ENCODE peak calls at places on chromosomes 6 and 20, in seven cellular contexts. E is transverse colon; X is fibroblast of mammary gland; Y is H7; T is body of pancreas; B is testis; M is CD4-positive, alpha-beta memory T cell. Q is an unnamed sample.

GRCh38 chr20:22723659-22724058 is 139.3 kb upstream of the FOXA2 start:
- DNase-seq in Y (no peak), M (no peak), B (no peak), X (peak), E (no peak), T (no peak), Q (peak)

GRCh38 chr6:144296973-144297372 is 11.8 kb downstream of the UTRN start:
- DNase-seq in T (peak), M (no peak), B (no peak), X (no peak), E (no peak), Y (no peak), Q (no peak)

GRCh38 chr6:79625746-79626145 is 5.4 kb upstream of the SH3BGRL2 start:
- DNase-seq in X (no peak), E (no peak), B (no peak), T (no peak), Y (no peak), M (no peak), Q (no peak)

GRCh38 chr6:127107916-127108315 is 10.6 kb upstream of the RSPO3 start:
- DNase-seq in T (no peak), X (no peak), E (no peak), Y (no peak), M (no peak), B (no peak), Q (no peak)

GRCh38 chr20:25227317-25227831 is 20.5 kb upstream of the PYGB start:
- DNase-seq in X (peak), B (no peak), E (no peak), Y (no peak), M (no peak), T (no peak), Q (peak)

GRCh38 chr6:90385914-90386313 is 89.3 kb upstream of the BACH2 start:
- DNase-seq in T (no peak), Y (no peak), M (no peak), X (peak), E (no peak), B (no peak), Q (no peak)

GRCh38 chr6:135402311-135402710 is 95.2 kb downstream of the AHI1 start:
- DNase-seq in T (no peak), Y (no peak), B (no peak), M (no peak), E (no peak), X (no peak), Q (no peak)

GRCh38 chr6:57198926-57199636 is 23.0 kb downstream of the RAB23 start:
- DNase-seq in E (peak), X (no peak), B (no peak), M (no peak), T (no peak), Y (peak), Q (peak)

GRCh38 chr6:41768545-41769308 is 11.0 kb downstream of the FRS3 start:
- DNase-seq in M (no peak), Y (no peak), T (no peak), B (no peak), X (no peak), E (peak), Q (no peak)

GRCh38 chr20:47258745-47259695 is 97.5 kb downstream of the ZMYND8 start:
- DNase-seq in E (no peak), T (no peak), B (peak), Y (no peak), M (no peak), X (peak), Q (peak)

GRCh38 chr6:80357674-80358073 is 251.2 kb downstream of the BCKDHB start:
- DNase-seq in X (peak), M (no peak), B (no peak), T (no peak), E (no peak), Y (no peak), Q (peak)

GRCh38 chr6:87184762-87185250 is 29.4 kb downstream of the ZNF292 start:
- DNase-seq in Y (no peak), T (no peak), M (no peak), E (no peak), B (no peak), X (no peak), Q (no peak)

GRCh38 chr6:5525209-5525608 is 263.9 kb downstream of the FARS2 start:
- DNase-seq in B (no peak), X (peak), M (no peak), Y (no peak), T (no peak), E (no peak), Q (peak)

GRCh38 chr20:61778485-61778863 is 287.2 kb downstream of the TAF4 start:
- DNase-seq in M (no peak), T (no peak), X (no peak), E (no peak), B (no peak), Y (no peak), Q (no peak)

GRCh38 chr6:43911625-43912577 is 141.9 kb downstream of the VEGFA start:
- DNase-seq in B (no peak), T (no peak), M (no peak), Y (peak), E (no peak), X (no peak), Q (peak)

GRCh38 chr6:30169658-30170614 is 6.6 kb downstream of the TRIM15 start:
- DNase-seq in B (no peak), Y (peak), M (no peak), X (peak), T (no peak), E (no peak), Q (peak)

GRCh38 chr20:63911171-63911570 is 16.2 kb downstream of the DNAJC5 start:
- DNase-seq in X (peak), B (no peak), T (peak), E (peak), M (no peak), Y (peak), Q (peak)

GRCh38 chr6:33419580-33420492 is at the start of gene SYNGAP1:
- DNase-seq in M (peak), T (peak), Y (peak), E (peak), X (peak), B (peak), Q (peak)

GRCh38 chr6:167747645-167748044 is 79.1 kb upstream of the AFDN start:
- DNase-seq in T (no peak), Y (no peak), E (no peak), B (no peak), M (no peak), X (no peak), Q (no peak)

GRCh38 chr20:3592931-3593330 is 70.3 kb downstream of the GFRA4 start:
- DNase-seq in T (no peak), E (no peak), B (no peak), Y (no peak), X (no peak), M (no peak), Q (no peak)

GRCh38 chr6:131917763-131918649 is 33.2 kb downstream of the CCN2 start:
- DNase-seq in E (no peak), M (no peak), X (no peak), T (no peak), B (no peak), Y (no peak), Q (no peak)

GRCh38 chr20:4455301-4455701 is 266.4 kb upstream of the PRND start:
- DNase-seq in B (no peak), T (no peak), X (no peak), M (no peak), Y (no peak), E (no peak), Q (no peak)

GRCh38 chr6:129661478-129662405 is 48.2 kb downstream of the ARHGAP18 start:
- DNase-seq in Y (no peak), T (no peak), M (no peak), E (no peak), B (peak), X (no peak), Q (no peak)

GRCh38 chr6:55892749-55893357 is 17.5 kb upstream of the BMP5 start:
- DNase-seq in E (no peak), M (no peak), T (no peak), Y (no peak), X (peak), B (no peak), Q (peak)

GRCh38 chr20:6074145-6074561 is 20.3 kb upstream of the LRRN4 start:
- DNase-seq in Y (peak), M (no peak), E (no peak), T (no peak), B (peak), X (peak), Q (no peak)

GRCh38 chr6:139533573-139534471 is 159.4 kb upstream of the CITED2 start:
- DNase-seq in Y (no peak), E (peak), T (peak), M (no peak), B (no peak), X (peak), Q (peak)

GRCh38 chr6:112037783-112038216 is 16.1 kb upstream of the CCN6 start:
- DNase-seq in Y (no peak), M (no peak), T (peak), X (peak), E (peak), B (peak), Q (peak)

GRCh38 chr6:144033816-144034540 is 25.9 kb upstream of the PLAGL1 start:
- DNase-seq in Y (peak), T (no peak), M (no peak), E (no peak), B (no peak), X (peak), Q (peak)

GRCh38 chr6:134138226-134138975 is 86.0 kb upstream of the SLC2A12 start:
- DNase-seq in M (no peak), Y (no peak), E (no peak), X (peak), T (no peak), B (no peak), Q (no peak)

GRCh38 chr6:137808191-137808590 is 58.9 kb upstream of the TNFAIP3 start:
- DNase-seq in X (peak), B (no peak), T (no peak), Y (no peak), M (no peak), E (no peak), Q (peak)

GRCh38 chr6:90846824-90847223 is 260.0 kb upstream of the MAP3K7 start:
- DNase-seq in E (no peak), X (no peak), Y (no peak), B (no peak), M (no peak), T (no peak), Q (no peak)

GRCh38 chr6:127302728-127303675 is 36.3 kb downstream of the RNF146 start:
- DNase-seq in T (peak), M (peak), B (peak), X (peak), Y (no peak), E (peak), Q (peak)

GRCh38 chr6:1190361-1190760 is 121.5 kb upstream of the FOXQ1 start:
- DNase-seq in Y (no peak), B (no peak), T (no peak), X (peak), E (no peak), M (no peak), Q (peak)

GRCh38 chr6:159594106-159594749 is 98.8 kb downstream of the SOD2 start:
- DNase-seq in E (no peak), T (no peak), B (no peak), X (peak), Y (no peak), M (no peak), Q (peak)

DNA sequence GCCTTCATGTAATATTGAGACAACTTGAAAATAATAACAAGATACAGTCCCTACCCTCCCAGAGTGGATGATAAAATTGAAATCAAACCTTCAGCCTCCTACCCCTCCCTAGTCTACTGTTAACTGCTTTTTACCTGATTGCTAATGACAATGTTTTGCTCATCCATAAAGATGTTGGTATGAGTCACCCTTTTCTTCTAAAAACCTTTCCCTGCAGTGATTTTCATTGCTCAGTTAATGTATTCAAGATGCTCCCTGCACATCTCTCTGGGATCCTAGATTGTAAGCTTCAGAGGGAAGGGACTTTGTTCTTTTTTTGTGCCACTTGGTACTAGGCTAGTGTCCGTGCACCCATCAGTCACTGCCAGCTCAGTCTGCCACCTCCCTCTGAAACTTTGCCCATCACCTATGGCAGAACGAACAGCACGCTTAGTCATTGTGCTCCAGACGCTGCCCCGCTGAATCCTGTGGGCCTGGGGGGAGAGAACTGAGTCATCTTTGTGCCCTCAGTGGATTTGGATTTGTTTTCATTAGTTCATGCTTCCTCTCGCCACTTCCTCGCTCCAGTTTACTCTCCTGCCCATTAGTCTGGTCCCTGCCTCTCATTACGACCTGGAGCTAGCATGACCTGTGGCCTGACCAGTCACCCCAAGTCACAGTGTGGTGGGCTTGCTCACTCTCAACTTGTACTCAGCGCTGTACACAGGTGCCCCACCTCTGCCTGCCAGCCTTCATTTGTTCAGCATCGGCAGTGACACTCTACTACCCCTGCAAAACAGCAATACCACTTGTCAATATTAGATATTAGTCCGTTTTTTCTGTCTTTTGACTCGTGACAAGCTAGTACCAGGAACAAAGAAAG is 78.0 kb upstream of the TMEM181 start:
- DNase-seq in M (no peak), T (no peak), Y (no peak), B (no peak), E (no peak), X (peak), Q (peak)
- H3K4me3 ChIP-seq in M (no peak), T (no peak), Y (no peak), B (no peak), E (no peak), X (no peak), Q (no peak)

GRCh38 chr6:161631676-161632194 is 357.9 kb upstream of the AGPAT4 start:
- DNase-seq in E (no peak), X (peak), Y (no peak), B (no peak), M (no peak), T (no peak), Q (peak)
- H3K4me3 ChIP-seq in E (no peak), X (no peak), Y (no peak), B (no peak), M (no peak), T (no peak), Q (no peak)

GRCh38 chr6:114101255-114101654 is 130.3 kb upstream of the HDAC2 start:
- DNase-seq in E (no peak), Y (no peak), T (no peak), B (no peak), M (no peak), X (no peak), Q (no peak)
- H3K4me3 ChIP-seq in E (no peak), Y (no peak), T (no peak), B (no peak), M (no peak), X (no peak), Q (no peak)

GRCh38 chr20:9261781-9262180 is 192.9 kb downstream of the PLCB4 start:
- DNase-seq in B (no peak), X (no peak), M (no peak), E (no peak), Y (no peak), T (no peak), Q (no peak)

GRCh38 chr20:9258891-9259290 is 190.0 kb downstream of the PLCB4 start:
- DNase-seq in M (no peak), T (no peak), X (no peak), E (no peak), B (no peak), Y (no peak), Q (no peak)

GRCh38 chr20:9260027-9260426 is 191.1 kb downstream of the PLCB4 start:
- DNase-seq in E (no peak), Y (no peak), M (no peak), B (no peak), X (no peak), T (no peak), Q (no peak)

GRCh38 chr20:9262653-9263194 is 193.8 kb downstream of the PLCB4 start:
- DNase-seq in Y (no peak), B (no peak), T (no peak), X (no peak), M (no peak), E (no peak), Q (peak)
- H3K4me3 ChIP-seq in Y (no peak), B (no peak), T (no peak), X (no peak), M (no peak), E (no peak), Q (no peak)

GRCh38 chr6:19836799-19837510 is at the start of gene ID4:
- DNase-seq in X (peak), E (peak), B (peak), T (peak), Y (peak), M (no peak), Q (peak)
- H3K4me3 ChIP-seq in X (peak), E (peak), B (peak), T (peak), Y (peak), M (no peak), Q (peak)

GRCh38 chr20:21117521-21117920 is 8.4 kb upstream of the KIZ start:
- DNase-seq in T (no peak), Y (no peak), X (no peak), B (no peak), M (no peak), E (no peak), Q (no peak)

GRCh38 chr20:21118782-21119181 is 7.1 kb upstream of the KIZ start:
- DNase-seq in Y (no peak), T (no peak), M (no peak), B (no peak), E (no peak), X (no peak), Q (no peak)

GRCh38 chr20:21114584-21114983 is 8.4 kb upstream of the LINC00237 start:
- DNase-seq in X (no peak), T (no peak), M (no peak), B (no peak), E (no peak), Y (no peak), Q (no peak)

GRCh38 chr20:21113697-21114096 is 7.5 kb upstream of the LINC00237 start:
- DNase-seq in X (no peak), E (no peak), M (no peak), T (no peak), B (no peak), Y (no peak), Q (no peak)

GRCh38 chr20:21118138-21118537 is 7.7 kb upstream of the KIZ start:
- DNase-seq in T (no peak), M (no peak), B (no peak), X (no peak), E (no peak), Y (no peak), Q (no peak)
- H3K4me3 ChIP-seq in T (no peak), M (no peak), B (no peak), X (no peak), E (no peak), Y (no peak), Q (no peak)